ENCODE peak calls at places on chromosomes 1 and 21, in five cellular contexts. N is activated CD8-positive, alpha-beta memory T cell treated with anti-CD3 and anti-CD28 coated beads for 24 hours; V is dorsolateral prefrontal cortex; S is COR-L47; X is globus pallidus. D is an unnamed sample.

GRCh38 chr1:226790545-226791181 is 51.6 kb upstream of the ITPKB start:
- DNase-seq in S (no peak), N (no peak), X (no peak), V (no peak), D (no peak)

GRCh38 chr1:109619655-109620395 is at the start of gene AMPD2:
- DNase-seq in S (peak; percentile 57), V (no peak), N (peak; percentile 90), X (peak; percentile 49), D (no peak)

GRCh38 chr1:17181785-17182464 is 23.0 kb upstream of the PADI1 start:
- DNase-seq in V (no peak), X (no peak), S (no peak), N (peak; percentile 55), D (peak; percentile 36)

GRCh38 chr1:39205781-39206464 is 1.4 kb downstream of the MACF1 start:
- DNase-seq in S (no peak), V (no peak), X (no peak), N (no peak), D (no peak)

GRCh38 chr1:55363261-55363660 is 148.1 kb upstream of the USP24 start:
- DNase-seq in X (no peak), S (no peak), N (no peak), V (no peak), D (no peak)

GRCh38 chr1:46190539-46190938 is 7.7 kb downstream of the POMGNT1 start:
- DNase-seq in V (no peak), S (no peak), X (no peak), N (no peak), D (no peak)

GRCh38 chr1:15345711-15346355 is 63.9 kb upstream of the EFHD2 start:
- DNase-seq in S (no peak), X (peak; percentile 33), N (peak; percentile 78), V (no peak), D (no peak)

GRCh38 chr1:185316163-185317033 is 645 bp downstream of the IVNS1ABP start:
- DNase-seq in S (peak; percentile 91), X (peak; percentile 95), N (peak; percentile 97), V (peak; percentile 95), D (peak; percentile 91)

GRCh38 chr1:55962472-55962871 is 616.9 kb downstream of the PLPP3 start:
- DNase-seq in N (no peak), X (no peak), S (no peak), V (no peak), D (no peak)

GRCh38 chr1:117060441-117061317 is 553 bp downstream of the TTF2 start:
- DNase-seq in X (no peak), N (no peak), V (no peak), S (no peak), D (no peak)

GRCh38 chr1:28456078-28456477 is 49.8 kb upstream of the RCC1 start:
- DNase-seq in N (no peak), S (no peak), V (no peak), X (no peak), D (no peak)

GRCh38 chr1:18253093-18253492 is 145.5 kb downstream of the IGSF21 start:
- DNase-seq in N (no peak), X (no peak), V (no peak), S (no peak), D (no peak)

GRCh38 chr1:224929335-224930237 is at the start of gene DNAH14:
- DNase-seq in S (peak; percentile 74), X (no peak), V (no peak), N (no peak), D (peak; percentile 84)

GRCh38 chr1:152125834-152126443 is 10.7 kb upstream of the TCHH start:
- DNase-seq in N (no peak), V (no peak), X (no peak), S (no peak), D (no peak)

GRCh38 chr1:86137458-86137857 is 19.1 kb downstream of the COL24A1 start:
- DNase-seq in N (no peak), S (no peak), X (no peak), V (no peak), D (no peak)

GRCh38 chr1:53949023-53949611 is 3.0 kb downstream of the LRRC42 start:
- DNase-seq in S (peak; percentile 65), V (no peak), N (no peak), X (no peak), D (no peak)

GRCh38 chr21:42025392-42026071 is 15.4 kb upstream of the ZBTB21 start:
- DNase-seq in N (no peak), S (no peak), X (no peak), V (no peak), D (no peak)

GRCh38 chr1:46549697-46550681 is 1.5 kb downstream of the KNCN start:
- DNase-seq in V (peak; percentile 70), X (no peak), N (peak; percentile 66), S (peak; percentile 36), D (no peak)

GRCh38 chr1:66925944-66926343 is 1.2 kb downstream of the MIER1 start:
- DNase-seq in S (no peak), X (no peak), V (no peak), N (no peak), D (no peak)

GRCh38 chr1:36175137-36176095 is 19.5 kb downstream of the MAP7D1 start:
- DNase-seq in S (no peak), N (no peak), V (no peak), X (no peak), D (no peak)

GRCh38 chr1:215526147-215526845 is 40.8 kb upstream of the KCTD3 start:
- DNase-seq in V (no peak), N (no peak), S (peak; percentile 15), X (peak; percentile 23), D (no peak)

GRCh38 chr1:236455242-236455641 is 61.2 kb downstream of the EDARADD start:
- DNase-seq in N (no peak), S (no peak), V (no peak), X (no peak), D (no peak)

GRCh38 chr1:56396524-56397067 is 182.8 kb downstream of the PLPP3 start:
- DNase-seq in X (no peak), S (peak; percentile 50), V (no peak), N (no peak), D (no peak)

GRCh38 chr1:29783501-29784275 is 547.4 kb downstream of the PTPRU start:
- DNase-seq in N (peak; percentile 35), X (no peak), V (no peak), S (no peak), D (no peak)

GRCh38 chr1:67431869-67432578 is 1.8 kb upstream of the SERBP1 start:
- DNase-seq in V (no peak), N (no peak), X (no peak), S (no peak), D (no peak)

GRCh38 chr1:233905416-233906051 is 1.1 kb downstream of the SLC35F3 start:
- DNase-seq in S (no peak), N (no peak), X (no peak), V (no peak), D (no peak)

GRCh38 chr1:153246825-153247224 is 12.7 kb upstream of the LORICRIN start:
- DNase-seq in N (no peak), X (no peak), V (no peak), S (no peak), D (no peak)

GRCh38 chr1:112743174-112744018 is 28.3 kb upstream of the PPM1J start:
- DNase-seq in X (no peak), N (no peak), V (no peak), S (no peak), D (no peak)